ENCODE peak calls at places on chromosomes 12 and 14, in seven cellular contexts. One of them, this sample, is unnamed.

GRCh38 chr14:76352639-76353281 is 23.2 kb upstream of the ESRRB start:
- DNase-seq in spleen: peak; percentile 81
- DNase-seq in HCT116: no peak
- DNase-seq in endothelial cell of umbilical vein: peak; percentile 37
- DNase-seq in stomach: peak; percentile 52
- DNase-seq in K562: peak; percentile 14
- DNase-seq in GM12878: peak; percentile 4
- DNase-seq in this sample: peak; percentile 90

GRCh38 chr12:63792333-63792732 is 12.6 kb downstream of the RXYLT1 start:
- DNase-seq in spleen: no peak
- DNase-seq in HCT116: no peak
- DNase-seq in endothelial cell of umbilical vein: no peak
- DNase-seq in stomach: no peak
- DNase-seq in K562: no peak
- DNase-seq in GM12878: no peak
- DNase-seq in this sample: no peak

GRCh38 chr12:70876952-70877351 is 43.6 kb downstream of the PTPRR start:
- DNase-seq in spleen: no peak
- DNase-seq in HCT116: no peak
- DNase-seq in endothelial cell of umbilical vein: no peak
- DNase-seq in stomach: no peak
- DNase-seq in K562: no peak
- DNase-seq in GM12878: no peak
- DNase-seq in this sample: no peak

GRCh38 chr12:132222096-132222807 is 78.0 kb downstream of the NOC4L start:
- DNase-seq in spleen: peak; percentile 88
- DNase-seq in HCT116: peak; percentile 71
- DNase-seq in endothelial cell of umbilical vein: no peak
- DNase-seq in stomach: no peak
- DNase-seq in K562: no peak
- DNase-seq in GM12878: peak; percentile 8
- DNase-seq in this sample: no peak

GRCh38 chr14:24430682-24431568 is 1.2 kb downstream of the KHNYN start:
- DNase-seq in spleen: peak; percentile 90
- DNase-seq in HCT116: no peak
- DNase-seq in endothelial cell of umbilical vein: peak; percentile 41
- DNase-seq in stomach: peak; percentile 27
- DNase-seq in K562: peak; percentile 23
- DNase-seq in GM12878: no peak
- DNase-seq in this sample: no peak

GRCh38 chr12:132407525-132407924 is 78.1 kb upstream of the GALNT9 start:
- DNase-seq in spleen: no peak
- DNase-seq in HCT116: no peak
- DNase-seq in endothelial cell of umbilical vein: no peak
- DNase-seq in stomach: no peak
- DNase-seq in K562: peak; percentile 51
- DNase-seq in GM12878: no peak
- DNase-seq in this sample: peak; percentile 73

GRCh38 chr14:97584528-97584927 is 787.3 kb downstream of the VRK1 start:
- DNase-seq in spleen: no peak
- DNase-seq in HCT116: peak; percentile 8
- DNase-seq in endothelial cell of umbilical vein: no peak
- DNase-seq in stomach: no peak
- DNase-seq in K562: no peak
- DNase-seq in GM12878: no peak
- DNase-seq in this sample: no peak

GRCh38 chr12:30691122-30691879 is 4.4 kb downstream of the IPO8 start:
- DNase-seq in spleen: no peak
- DNase-seq in HCT116: no peak
- DNase-seq in endothelial cell of umbilical vein: no peak
- DNase-seq in stomach: no peak
- DNase-seq in K562: no peak
- DNase-seq in GM12878: no peak
- DNase-seq in this sample: peak; percentile 34

GRCh38 chr12:107845980-107846659 is 71.6 kb downstream of the ASCL4 start:
- DNase-seq in spleen: no peak
- DNase-seq in HCT116: no peak
- DNase-seq in endothelial cell of umbilical vein: no peak
- DNase-seq in stomach: peak; percentile 31
- DNase-seq in K562: no peak
- DNase-seq in GM12878: no peak
- DNase-seq in this sample: no peak

GRCh38 chr14:96105921-96106441 is 66.8 kb downstream of the C14orf132 start:
- DNase-seq in spleen: no peak
- DNase-seq in HCT116: no peak
- DNase-seq in endothelial cell of umbilical vein: no peak
- DNase-seq in stomach: peak; percentile 52
- DNase-seq in K562: no peak
- DNase-seq in GM12878: no peak
- DNase-seq in this sample: no peak

GRCh38 chr12:119061208-119061796 is 80.0 kb downstream of the SRRM4 start:
- DNase-seq in spleen: no peak
- DNase-seq in HCT116: no peak
- DNase-seq in endothelial cell of umbilical vein: peak; percentile 16
- DNase-seq in stomach: peak; percentile 62
- DNase-seq in K562: peak; percentile 51
- DNase-seq in GM12878: no peak
- DNase-seq in this sample: no peak

GRCh38 chr14:96962337-96962736 is 165.2 kb downstream of the VRK1 start:
- DNase-seq in spleen: no peak
- DNase-seq in HCT116: no peak
- DNase-seq in endothelial cell of umbilical vein: no peak
- DNase-seq in stomach: no peak
- DNase-seq in K562: no peak
- DNase-seq in GM12878: no peak
- DNase-seq in this sample: no peak

GRCh38 chr12:18146375-18146774 is 56.4 kb upstream of the RERGL start:
- DNase-seq in spleen: no peak
- DNase-seq in HCT116: no peak
- DNase-seq in endothelial cell of umbilical vein: no peak
- DNase-seq in stomach: no peak
- DNase-seq in K562: no peak
- DNase-seq in GM12878: no peak
- DNase-seq in this sample: no peak
- TF ChIP-seq POLR2AphosphoS5 in spleen: no peak
- TF ChIP-seq POLR2AphosphoS5 in HCT116: no peak
- TF ChIP-seq POLR2AphosphoS5 in endothelial cell of umbilical vein: no peak
- TF ChIP-seq POLR2AphosphoS5 in stomach: peak; percentile 20
- TF ChIP-seq POLR2AphosphoS5 in K562: no peak
- TF ChIP-seq POLR2AphosphoS5 in GM12878: no peak
- TF ChIP-seq POLR2AphosphoS5 in this sample: no peak

GRCh38 chr14:69611264-69612013 is at the start of gene SUSD6:
- DNase-seq in spleen: peak; percentile 98
- DNase-seq in HCT116: peak; percentile 66
- DNase-seq in endothelial cell of umbilical vein: peak; percentile 85
- DNase-seq in stomach: peak; percentile 94
- DNase-seq in K562: peak; percentile 91
- DNase-seq in GM12878: no peak
- DNase-seq in this sample: peak; percentile 98
- TF ChIP-seq POLR2AphosphoS5 in spleen: peak; percentile 97
- TF ChIP-seq POLR2AphosphoS5 in HCT116: peak; percentile 68
- TF ChIP-seq POLR2AphosphoS5 in endothelial cell of umbilical vein: peak; percentile 31
- TF ChIP-seq POLR2AphosphoS5 in stomach: peak; percentile 88
- TF ChIP-seq POLR2AphosphoS5 in K562: no peak
- TF ChIP-seq POLR2AphosphoS5 in GM12878: peak; percentile 48
- TF ChIP-seq POLR2AphosphoS5 in this sample: no peak

GRCh38 chr12:3202734-3203446 is 125.7 kb downstream of the TSPAN9 start:
- DNase-seq in spleen: no peak
- DNase-seq in HCT116: no peak
- DNase-seq in endothelial cell of umbilical vein: peak; percentile 58
- DNase-seq in stomach: peak; percentile 56
- DNase-seq in K562: peak; percentile 78
- DNase-seq in GM12878: no peak
- DNase-seq in this sample: peak; percentile 83

GRCh38 chr12:3199551-3200031 is 122.4 kb downstream of the TSPAN9 start:
- DNase-seq in spleen: no peak
- DNase-seq in HCT116: no peak
- DNase-seq in endothelial cell of umbilical vein: no peak
- DNase-seq in stomach: no peak
- DNase-seq in K562: no peak
- DNase-seq in GM12878: no peak
- DNase-seq in this sample: peak; percentile 82

GRCh38 chr12:3200779-3201738 is 123.9 kb downstream of the TSPAN9 start:
- DNase-seq in spleen: no peak
- DNase-seq in HCT116: no peak
- DNase-seq in endothelial cell of umbilical vein: no peak
- DNase-seq in stomach: no peak
- DNase-seq in K562: no peak
- DNase-seq in GM12878: no peak
- DNase-seq in this sample: peak; percentile 66

GRCh38 chr12:3201741-3202500 is 124.7 kb downstream of the TSPAN9 start:
- DNase-seq in spleen: no peak
- DNase-seq in HCT116: no peak
- DNase-seq in endothelial cell of umbilical vein: no peak
- DNase-seq in stomach: no peak
- DNase-seq in K562: no peak
- DNase-seq in GM12878: no peak
- DNase-seq in this sample: no peak

DNA sequence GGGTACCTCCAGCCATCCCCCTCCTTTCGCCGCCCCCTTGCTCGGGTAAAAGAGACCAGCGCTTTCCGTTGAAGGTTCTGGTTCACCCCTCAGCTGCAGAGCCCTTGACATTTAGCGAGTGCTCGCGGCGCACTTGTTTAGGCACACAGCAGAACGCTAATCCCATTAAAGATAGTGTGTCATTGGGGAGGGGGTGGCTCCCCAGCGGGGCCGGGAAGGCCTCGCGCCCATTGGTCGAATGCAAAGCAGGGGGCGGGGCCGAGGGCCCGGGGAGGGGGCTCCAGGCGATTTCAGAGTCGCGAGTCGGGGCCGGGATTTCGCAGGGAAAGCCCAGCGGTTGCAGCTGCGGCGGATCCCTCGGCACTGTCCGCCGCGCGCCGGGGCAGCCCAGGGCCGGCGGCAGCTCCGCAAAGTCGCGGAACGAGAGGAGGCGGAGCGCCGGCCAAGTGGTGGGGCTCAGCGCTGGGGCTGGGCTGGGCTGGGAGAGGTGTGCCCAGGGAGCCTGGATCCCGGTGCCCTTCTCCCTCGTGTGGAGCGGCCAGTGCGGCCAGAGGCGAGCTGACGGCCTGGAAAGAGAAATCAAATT is 122.9 kb downstream of the TSPAN9 start:
- DNase-seq in spleen: no peak
- DNase-seq in HCT116: no peak
- DNase-seq in endothelial cell of umbilical vein: peak; percentile 69
- DNase-seq in stomach: peak; percentile 53
- DNase-seq in K562: no peak
- DNase-seq in GM12878: no peak
- DNase-seq in this sample: peak; percentile 94
- TF ChIP-seq POLR2AphosphoS5 in spleen: peak; percentile 41
- TF ChIP-seq POLR2AphosphoS5 in HCT116: no peak
- TF ChIP-seq POLR2AphosphoS5 in endothelial cell of umbilical vein: no peak
- TF ChIP-seq POLR2AphosphoS5 in stomach: no peak
- TF ChIP-seq POLR2AphosphoS5 in K562: no peak
- TF ChIP-seq POLR2AphosphoS5 in GM12878: no peak
- TF ChIP-seq POLR2AphosphoS5 in this sample: no peak

GRCh38 chr12:8667280-8667679 is 4.7 kb upstream of the MFAP5 start:
- DNase-seq in spleen: no peak
- DNase-seq in HCT116: no peak
- DNase-seq in endothelial cell of umbilical vein: no peak
- DNase-seq in stomach: no peak
- DNase-seq in K562: no peak
- DNase-seq in GM12878: no peak
- DNase-seq in this sample: no peak
- TF ChIP-seq POLR2AphosphoS5 in spleen: no peak
- TF ChIP-seq POLR2AphosphoS5 in HCT116: no peak
- TF ChIP-seq POLR2AphosphoS5 in endothelial cell of umbilical vein: no peak
- TF ChIP-seq POLR2AphosphoS5 in stomach: no peak
- TF ChIP-seq POLR2AphosphoS5 in K562: no peak
- TF ChIP-seq POLR2AphosphoS5 in GM12878: no peak
- TF ChIP-seq POLR2AphosphoS5 in this sample: no peak

GRCh38 chr12:105352940-105353635 is 22.6 kb downstream of the C12orf75 start:
- DNase-seq in spleen: no peak
- DNase-seq in HCT116: no peak
- DNase-seq in endothelial cell of umbilical vein: peak; percentile 73
- DNase-seq in stomach: peak; percentile 58
- DNase-seq in K562: peak; percentile 64
- DNase-seq in GM12878: no peak
- DNase-seq in this sample: no peak
- TF ChIP-seq POLR2AphosphoS5 in spleen: no peak
- TF ChIP-seq POLR2AphosphoS5 in HCT116: no peak
- TF ChIP-seq POLR2AphosphoS5 in endothelial cell of umbilical vein: no peak
- TF ChIP-seq POLR2AphosphoS5 in stomach: peak; percentile 8
- TF ChIP-seq POLR2AphosphoS5 in K562: no peak
- TF ChIP-seq POLR2AphosphoS5 in GM12878: no peak
- TF ChIP-seq POLR2AphosphoS5 in this sample: no peak

GRCh38 chr14:22886500-22887259 is 3.7 kb downstream of the REM2 start:
- DNase-seq in spleen: peak; percentile 94
- DNase-seq in HCT116: peak; percentile 49
- DNase-seq in endothelial cell of umbilical vein: peak; percentile 24
- DNase-seq in stomach: peak; percentile 85
- DNase-seq in K562: peak; percentile 93
- DNase-seq in GM12878: peak; percentile 45
- DNase-seq in this sample: peak; percentile 93

GRCh38 chr14:22888662-22889061 is 5.6 kb downstream of the REM2 start:
- DNase-seq in spleen: no peak
- DNase-seq in HCT116: no peak
- DNase-seq in endothelial cell of umbilical vein: no peak
- DNase-seq in stomach: no peak
- DNase-seq in K562: no peak
- DNase-seq in GM12878: peak; percentile 62
- DNase-seq in this sample: no peak

GRCh38 chr14:22887260-22887989 is 4.4 kb downstream of the REM2 start:
- DNase-seq in spleen: no peak
- DNase-seq in HCT116: peak; percentile 92
- DNase-seq in endothelial cell of umbilical vein: no peak
- DNase-seq in stomach: peak; percentile 78
- DNase-seq in K562: peak; percentile 49
- DNase-seq in GM12878: peak; percentile 80
- DNase-seq in this sample: peak; percentile 81

GRCh38 chr14:22885975-22886374 is 3.0 kb downstream of the REM2 start:
- DNase-seq in spleen: peak; percentile 78
- DNase-seq in HCT116: no peak
- DNase-seq in endothelial cell of umbilical vein: no peak
- DNase-seq in stomach: no peak
- DNase-seq in K562: no peak
- DNase-seq in GM12878: no peak
- DNase-seq in this sample: no peak

GRCh38 chr14:22887990-22888378 is 5.0 kb downstream of the REM2 start:
- DNase-seq in spleen: peak; percentile 91
- DNase-seq in HCT116: no peak
- DNase-seq in endothelial cell of umbilical vein: no peak
- DNase-seq in stomach: no peak
- DNase-seq in K562: no peak
- DNase-seq in GM12878: peak; percentile 53
- DNase-seq in this sample: no peak
- TF ChIP-seq POLR2AphosphoS5 in spleen: peak; percentile 60
- TF ChIP-seq POLR2AphosphoS5 in HCT116: no peak
- TF ChIP-seq POLR2AphosphoS5 in endothelial cell of umbilical vein: no peak
- TF ChIP-seq POLR2AphosphoS5 in stomach: no peak
- TF ChIP-seq POLR2AphosphoS5 in K562: no peak
- TF ChIP-seq POLR2AphosphoS5 in GM12878: no peak
- TF ChIP-seq POLR2AphosphoS5 in this sample: no peak

This sample was measured in SK-N-SH.